ENCODE peak calls at places on chromosome 22, in ten cellular contexts. R is DND-41; B is adrenal gland; T is esophagus squamous epithelium; D is GM12878; Q is coronary artery; Z is uterus; O is NT2/D1; S is CD8-positive, alpha-beta memory T cell; L is naive thymus-derived CD4-positive, alpha-beta T cell. H is an unnamed sample.

GRCh38 chr22:47605886-47606285 is 843.4 kb downstream of the TBC1D22A start:
- DNase-seq in R (no peak), B (no peak), T (no peak), D (no peak), Q (peak), Z (no peak), O (no peak), S (no peak), L (no peak), H (no peak)

GRCh38 chr22:26097840-26098239 is 71.4 kb upstream of the SEZ6L start:
- DNase-seq in R (no peak), B (no peak), T (no peak), D (no peak), Q (no peak), Z (no peak), O (no peak), S (no peak), L (no peak), H (no peak)

GRCh38 chr22:47616396-47617020 is 854.1 kb downstream of the TBC1D22A start:
- DNase-seq in R (no peak), B (no peak), T (no peak), D (no peak), Q (peak), Z (no peak), O (no peak), S (no peak), L (no peak), H (no peak)

GRCh38 chr22:48567213-48567975 is 1260.3 kb downstream of the BRD1 start:
- DNase-seq in R (no peak), B (no peak), T (no peak), D (no peak), Q (no peak), Z (no peak), O (no peak), S (no peak), L (no peak), H (no peak)

GRCh38 chr22:36453266-36453607 is 28.2 kb downstream of the TXN2 start:
- DNase-seq in R (no peak), B (no peak), T (no peak), D (no peak), Q (no peak), Z (no peak), O (no peak), S (no peak), L (no peak), H (peak)

GRCh38 chr22:19108807-19109197 is 13.4 kb downstream of the DGCR2 start:
- DNase-seq in R (no peak), B (no peak), T (no peak), D (no peak), Q (no peak), Z (no peak), O (no peak), S (no peak), L (no peak), H (no peak)

GRCh38 chr22:37692627-37693285 is 4.1 kb upstream of the TRIOBP start:
- DNase-seq in R (no peak), B (no peak), T (no peak), D (no peak), Q (no peak), Z (no peak), O (no peak), S (no peak), L (no peak), H (no peak)

GRCh38 chr22:42061041-42061440 is 9.6 kb downstream of the NAGA start:
- DNase-seq in R (no peak), B (no peak), T (no peak), D (no peak), Q (no peak), Z (no peak), O (no peak), S (no peak), L (no peak), H (peak)

GRCh38 chr22:24066260-24066659 is 55.2 kb downstream of the CABIN1 start:
- DNase-seq in R (no peak), B (peak), T (no peak), D (no peak), Q (peak), Z (no peak), O (no peak), S (no peak), L (no peak), H (no peak)

GRCh38 chr22:29201722-29202230 is 3.9 kb upstream of the EMID1 start:
- DNase-seq in R (no peak), B (no peak), T (no peak), D (no peak), Q (no peak), Z (no peak), O (no peak), S (no peak), L (no peak), H (no peak)

GRCh38 chr22:41995211-41995610 is 3.4 kb upstream of the WBP2NL start:
- DNase-seq in R (no peak), B (no peak), T (no peak), D (no peak), Q (no peak), Z (no peak), O (no peak), S (no peak), L (no peak), H (no peak)

GRCh38 chr22:24996420-24996952 is 44.0 kb downstream of the KIAA1671 start:
- DNase-seq in R (no peak), B (peak), T (no peak), D (no peak), Q (no peak), Z (no peak), O (peak), S (no peak), L (no peak), H (peak)

GRCh38 chr22:30044369-30044768 is 35.9 kb upstream of the HORMAD2 start:
- DNase-seq in R (no peak), B (peak), T (no peak), D (no peak), Q (no peak), Z (no peak), O (no peak), S (no peak), L (no peak), H (peak)

GRCh38 chr22:35632902-35633301 is 15.3 kb upstream of the APOL6 start:
- DNase-seq in R (no peak), B (no peak), T (no peak), D (no peak), Q (no peak), Z (no peak), O (no peak), S (no peak), L (no peak), H (no peak)

GRCh38 chr22:49084203-49084602 is 743.5 kb downstream of the BRD1 start:
- DNase-seq in R (no peak), B (no peak), T (no peak), D (no peak), Q (no peak), Z (no peak), O (no peak), S (no peak), L (no peak), H (no peak)

GRCh38 chr22:21641417-21641794 is 696 bp upstream of the SDF2L1 start:
- DNase-seq in R (no peak), B (peak), T (no peak), D (no peak), Q (no peak), Z (no peak), O (no peak), S (no peak), L (no peak), H (peak)

GRCh38 chr22:21642584-21643448 is 714 bp downstream of the SDF2L1 start:
- DNase-seq in R (peak), B (peak), T (no peak), D (no peak), Q (no peak), Z (no peak), O (no peak), S (peak), L (peak), H (peak)

GRCh38 chr22:21640810-21641209 is 1.3 kb upstream of the SDF2L1 start:
- DNase-seq in R (no peak), B (no peak), T (no peak), D (no peak), Q (no peak), Z (no peak), O (no peak), S (no peak), L (no peak), H (no peak)

GRCh38 chr22:21641795-21642583 is at the start of gene SDF2L1:
- DNase-seq in R (peak), B (peak), T (peak), D (peak), Q (peak), Z (peak), O (peak), S (peak), L (peak), H (peak)

DNA sequence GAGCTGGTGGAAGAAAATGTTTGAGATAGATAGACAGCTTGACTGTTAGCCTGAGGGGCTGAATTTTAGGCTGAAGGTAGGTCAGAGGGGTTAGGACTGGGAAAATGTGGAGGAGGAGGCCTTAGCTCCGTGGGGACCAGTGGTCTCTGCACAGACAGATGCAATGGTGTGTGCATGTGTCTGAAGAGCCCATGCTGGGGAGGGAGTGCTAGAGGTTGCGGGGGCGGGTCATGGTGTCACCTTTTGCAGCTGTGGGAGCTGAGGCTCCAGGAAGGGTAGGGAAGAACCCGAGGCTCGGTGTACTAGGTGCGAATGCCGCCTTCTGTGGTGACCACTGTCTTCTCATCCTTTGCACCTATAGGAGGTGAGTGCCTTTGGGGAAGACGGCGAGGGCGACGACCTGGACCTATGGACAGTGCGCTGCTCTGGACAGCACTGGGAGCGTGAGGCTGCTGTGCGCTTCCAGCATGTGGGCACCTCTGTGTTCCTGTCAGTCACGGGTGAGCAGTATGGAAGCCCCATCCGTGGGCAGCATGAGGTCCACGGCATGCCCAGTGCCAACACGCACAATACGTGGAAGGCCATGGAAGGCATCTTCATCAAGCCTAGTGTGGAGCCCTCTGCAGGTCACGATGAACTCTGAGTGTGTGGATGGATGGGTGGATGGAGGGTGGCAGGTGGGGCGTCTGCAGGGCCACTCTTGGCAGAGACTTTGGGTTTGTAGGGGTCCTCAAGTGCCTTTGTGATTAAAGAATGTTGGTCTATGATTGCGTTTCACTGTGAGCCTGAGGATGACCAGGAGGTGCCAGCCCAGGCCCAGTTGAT is 1.6 kb downstream of the SDF2L1 start:
- DNase-seq in R (no peak), B (no peak), T (no peak), D (no peak), Q (no peak), Z (no peak), O (no peak), S (no peak), L (no peak), H (no peak)
- H3K4me3 ChIP-seq in R (peak), B (no peak), T (peak), D (peak), Q (peak), Z (no peak), O (peak), S (peak), L (peak), H (no peak)

GRCh38 chr22:45216133-45217003 is 24.3 kb downstream of the KIAA0930 start:
- DNase-seq in R (no peak), B (no peak), T (no peak), D (no peak), Q (no peak), Z (no peak), O (no peak), S (no peak), L (no peak), H (no peak)
- H3K4me3 ChIP-seq in R (no peak), B (no peak), T (no peak), D (no peak), Q (no peak), Z (no peak), O (no peak), S (no peak), L (no peak), H (no peak)

GRCh38 chr22:39350803-39351688 is 1.3 kb downstream of the SYNGR1 start:
- DNase-seq in R (no peak), B (no peak), T (no peak), D (no peak), Q (no peak), Z (no peak), O (no peak), S (no peak), L (no peak), H (no peak)

GRCh38 chr22:39353346-39353745 is 3.6 kb downstream of the SYNGR1 start:
- DNase-seq in R (no peak), B (no peak), T (no peak), D (no peak), Q (no peak), Z (no peak), O (no peak), S (no peak), L (no peak), H (no peak)

GRCh38 chr22:39352301-39352867 is 2.6 kb downstream of the SYNGR1 start:
- DNase-seq in R (no peak), B (no peak), T (no peak), D (no peak), Q (no peak), Z (no peak), O (no peak), S (no peak), L (no peak), H (no peak)

GRCh38 chr22:39349967-39350802 is at the start of gene SYNGR1:
- DNase-seq in R (peak), B (peak), T (no peak), D (no peak), Q (no peak), Z (no peak), O (no peak), S (no peak), L (no peak), H (no peak)

GRCh38 chr22:39351689-39352214 is 2.0 kb downstream of the SYNGR1 start:
- DNase-seq in R (no peak), B (no peak), T (no peak), D (peak), Q (no peak), Z (no peak), O (no peak), S (no peak), L (no peak), H (no peak)
- H3K4me3 ChIP-seq in R (no peak), B (no peak), T (no peak), D (no peak), Q (no peak), Z (no peak), O (no peak), S (no peak), L (no peak), H (no peak)

GRCh38 chr22:22410677-22411076 is 97.9 kb downstream of the ZNF280B start:
- DNase-seq in R (no peak), B (no peak), T (no peak), D (no peak), Q (no peak), Z (no peak), O (no peak), S (no peak), L (no peak), H (no peak)
- H3K4me3 ChIP-seq in R (no peak), B (no peak), T (no peak), D (no peak), Q (no peak), Z (no peak), O (no peak), S (no peak), L (no peak), H (no peak)

DNA sequence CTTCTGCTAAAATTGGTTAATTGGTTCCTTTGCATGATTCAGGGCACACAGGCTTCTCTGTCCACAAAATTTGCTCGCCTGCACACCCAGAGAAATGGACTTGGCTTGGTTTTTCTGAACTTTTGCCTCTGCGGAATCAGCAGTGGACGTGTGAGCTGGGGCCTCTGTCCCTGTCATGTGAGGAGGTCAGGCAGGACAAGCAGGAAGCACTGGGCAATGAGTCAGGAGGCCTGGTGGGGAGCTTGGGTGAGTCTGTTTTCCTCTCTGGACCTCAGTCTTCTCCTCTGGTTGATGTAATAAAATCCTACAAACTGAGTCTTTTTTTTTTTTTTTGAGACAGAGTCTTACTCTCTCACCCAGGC is 10.4 kb upstream of the CELSR1 start:
- DNase-seq in R (no peak), B (peak), T (no peak), D (no peak), Q (no peak), Z (peak), O (no peak), S (no peak), L (no peak), H (no peak)
- H3K4me3 ChIP-seq in R (no peak), B (no peak), T (no peak), D (no peak), Q (no peak), Z (no peak), O (no peak), S (no peak), L (no peak), H (no peak)

GRCh38 chr22:40486962-40487602 is 116.7 kb downstream of the SGSM3 start:
- DNase-seq in R (no peak), B (no peak), T (no peak), D (no peak), Q (no peak), Z (no peak), O (no peak), S (no peak), L (no peak), H (no peak)

GRCh38 chr22:40487663-40488249 is 117.4 kb downstream of the SGSM3 start:
- DNase-seq in R (no peak), B (no peak), T (no peak), D (no peak), Q (no peak), Z (no peak), O (no peak), S (no peak), L (peak), H (no peak)

GRCh38 chr22:40491990-40492631 is 121.7 kb downstream of the SGSM3 start:
- DNase-seq in R (no peak), B (no peak), T (no peak), D (peak), Q (no peak), Z (no peak), O (no peak), S (no peak), L (peak), H (no peak)
- H3K4me3 ChIP-seq in R (no peak), B (no peak), T (no peak), D (peak), Q (peak), Z (no peak), O (no peak), S (no peak), L (no peak), H (no peak)

GRCh38 chr22:50505276-50505775 is 2.2 kb downstream of the LMF2 start:
- DNase-seq in R (no peak), B (no peak), T (no peak), D (no peak), Q (no peak), Z (no peak), O (no peak), S (no peak), L (no peak), H (no peak)
- H3K4me3 ChIP-seq in R (no peak), B (no peak), T (no peak), D (no peak), Q (no peak), Z (no peak), O (no peak), S (no peak), L (no peak), H (no peak)

GRCh38 chr22:50323900-50324299 is 2.9 kb downstream of the DENND6B start:
- DNase-seq in R (no peak), B (no peak), T (no peak), D (no peak), Q (no peak), Z (no peak), O (no peak), S (no peak), L (no peak), H (no peak)

GRCh38 chr22:50326959-50327710 is at the start of gene DENND6B:
- DNase-seq in R (peak), B (peak), T (no peak), D (no peak), Q (peak), Z (peak), O (no peak), S (peak), L (peak), H (peak)

GRCh38 chr22:50326225-50326958 is 420 bp downstream of the DENND6B start:
- DNase-seq in R (no peak), B (no peak), T (no peak), D (no peak), Q (no peak), Z (no peak), O (no peak), S (no peak), L (peak), H (no peak)

GRCh38 chr22:50327711-50328019 is 853 bp upstream of the DENND6B start:
- DNase-seq in R (no peak), B (no peak), T (no peak), D (no peak), Q (no peak), Z (no peak), O (no peak), S (no peak), L (no peak), H (no peak)

DNA sequence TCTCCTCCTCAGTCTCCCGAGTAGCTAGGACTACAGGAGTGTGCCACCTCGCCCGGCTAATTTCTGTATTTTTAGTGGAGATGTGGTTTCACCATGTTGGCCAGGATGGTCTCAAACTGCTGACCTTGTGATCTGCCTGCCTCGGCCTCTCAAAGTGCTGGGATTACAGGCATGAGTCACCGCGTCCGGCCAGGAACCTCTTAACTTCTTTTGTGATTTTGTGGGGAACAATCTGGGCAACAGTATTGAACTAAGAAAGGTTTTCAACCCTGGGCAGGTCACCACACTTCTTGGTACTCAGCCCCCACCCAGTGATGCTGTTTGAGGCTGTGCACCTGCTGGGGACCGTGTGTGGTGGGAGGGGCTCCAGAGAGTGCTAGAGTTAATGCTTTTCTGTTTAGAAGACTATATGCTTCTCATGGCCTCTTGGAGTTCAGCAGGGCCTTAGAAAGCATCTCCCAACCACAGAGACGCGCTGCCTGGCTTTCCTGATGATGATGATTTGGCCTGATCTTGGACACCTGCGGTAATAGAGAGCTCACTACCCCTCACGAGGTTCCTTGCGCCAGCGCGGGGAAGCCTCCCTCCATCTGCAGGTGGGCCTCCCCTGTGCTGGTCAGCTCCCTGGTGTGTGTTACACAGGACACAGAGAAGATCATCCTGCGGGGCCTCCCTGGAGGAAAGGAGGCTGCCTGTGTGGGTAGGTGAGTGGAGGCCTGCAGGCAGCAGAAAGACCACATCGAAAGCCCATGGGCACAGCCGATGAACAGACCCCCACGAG is 1.2 kb downstream of the DENND6B start:
- DNase-seq in R (no peak), B (no peak), T (no peak), D (no peak), Q (no peak), Z (no peak), O (no peak), S (no peak), L (no peak), H (no peak)
- H3K4me3 ChIP-seq in R (no peak), B (no peak), T (no peak), D (no peak), Q (peak), Z (no peak), O (no peak), S (no peak), L (no peak), H (no peak)

GRCh38 chr22:28108851-28109250 is 189.8 kb upstream of the PITPNB start:
- DNase-seq in R (no peak), B (no peak), T (no peak), D (no peak), Q (no peak), Z (no peak), O (no peak), S (no peak), L (no peak), H (no peak)

GRCh38 chr22:28111501-28111900 is 192.4 kb upstream of the PITPNB start:
- DNase-seq in R (no peak), B (no peak), T (no peak), D (no peak), Q (no peak), Z (no peak), O (no peak), S (no peak), L (no peak), H (no peak)

GRCh38 chr22:28112548-28113043 is 193.5 kb upstream of the PITPNB start:
- DNase-seq in R (no peak), B (peak), T (no peak), D (no peak), Q (no peak), Z (peak), O (no peak), S (no peak), L (no peak), H (no peak)

GRCh38 chr22:28115426-28115825 is 196.4 kb upstream of the PITPNB start:
- DNase-seq in R (no peak), B (no peak), T (no peak), D (no peak), Q (no peak), Z (no peak), O (no peak), S (no peak), L (no peak), H (no peak)

GRCh38 chr22:28112130-28112529 is 193.1 kb upstream of the PITPNB start:
- DNase-seq in R (no peak), B (no peak), T (no peak), D (no peak), Q (no peak), Z (no peak), O (no peak), S (no peak), L (no peak), H (no peak)
- H3K4me3 ChIP-seq in R (no peak), B (no peak), T (no peak), D (no peak), Q (no peak), Z (no peak), O (no peak), S (no peak), L (no peak), H (no peak)

H was measured in colonic mucosa.